ENCODE peak calls at places on chromosomes 7 and 10, in four cellular contexts. C is testis, M is ovary, A is PC-3. Y is an unnamed sample.
A peak's percentile ranks its signal among the peaks of the same experiment; 100 is the strongest.

GRCh38 chr7:922334-923107 is 32.0 kb downstream of the ADAP1 start:
- DNase-seq in C (no peak), M (peak; percentile 12), A (no peak), Y (peak; percentile 6)

GRCh38 chr10:49650724-49651034 is 28.8 kb upstream of the C10orf53 start:
- DNase-seq in C (no peak), M (no peak), A (no peak), Y (no peak)

GRCh38 chr7:80147543-80148376 is 13.1 kb downstream of the GNAI1 start:
- DNase-seq in C (no peak), M (no peak), A (no peak), Y (no peak)

GRCh38 chr7:30799206-30799975 is 28.2 kb downstream of the MINDY4 start:
- DNase-seq in C (no peak), M (peak; percentile 62), A (peak; percentile 92), Y (peak; percentile 24)

GRCh38 chr10:11610855-11611247 is 599 bp downstream of the USP6NL start:
- DNase-seq in C (peak; percentile 61), M (peak; percentile 37), A (no peak), Y (peak; percentile 62)

GRCh38 chr10:5614081-5614721 is 52.2 kb downstream of the ASB13 start:
- DNase-seq in C (no peak), M (no peak), A (peak; percentile 38), Y (no peak)

GRCh38 chr10:60718891-60719290 is 59.4 kb upstream of the CDK1 start:
- DNase-seq in C (no peak), M (no peak), A (peak; percentile 82), Y (no peak)

GRCh38 chr10:22821501-22821900 is 106.4 kb upstream of the ARMC3 start:
- DNase-seq in C (no peak), M (no peak), A (peak; percentile 37), Y (no peak)

GRCh38 chr7:108771853-108772252 is 202.2 kb downstream of the DNAJB9 start:
- DNase-seq in C (no peak), M (no peak), A (no peak), Y (no peak)

GRCh38 chr7:123573371-123573770 is 15.8 kb upstream of the NDUFA5 start:
- DNase-seq in C (no peak), M (no peak), A (no peak), Y (no peak)

GRCh38 chr10:95580140-95580539 is 19.0 kb upstream of the SORBS1 start:
- DNase-seq in C (no peak), M (no peak), A (no peak), Y (no peak)

GRCh38 chr7:96996111-96996936 is 9.0 kb upstream of the DLX6 start:
- DNase-seq in C (no peak), M (no peak), A (no peak), Y (no peak)

GRCh38 chr10:67883710-67884312 is 645 bp upstream of the SIRT1 start:
- DNase-seq in C (no peak), M (peak; percentile 24), A (no peak), Y (no peak)

GRCh38 chr7:142711722-142712616 is 37.3 kb upstream of the PRSS1 start:
- DNase-seq in C (peak; percentile 51), M (no peak), A (peak; percentile 66), Y (peak; percentile 26)

GRCh38 chr7:4147931-4148620 is 534.0 kb upstream of the FOXK1 start:
- DNase-seq in C (no peak), M (no peak), A (no peak), Y (no peak)

GRCh38 chr10:94916423-94916822 is 22.0 kb upstream of the CYP2C9 start:
- DNase-seq in C (no peak), M (no peak), A (no peak), Y (no peak)

GRCh38 chr10:120505866-120506265 is 48.8 kb downstream of the PLPP4 start:
- DNase-seq in C (no peak), M (no peak), A (no peak), Y (no peak)

GRCh38 chr10:21727452-21728168 is 193.6 kb downstream of the MLLT10 start:
- DNase-seq in C (no peak), M (no peak), A (no peak), Y (no peak)